ENCODE peak calls at places on chromosomes 6 and 20, in eight cellular contexts. One of them, this sample, is unnamed.

GRCh38 chr20:46990017-46990810 is 95.6 kb downstream of the EYA2 start:
- DNase-seq in kidney: no peak
- DNase-seq in heart right ventricle: no peak
- DNase-seq in HCT116: no peak
- DNase-seq in ovary: no peak
- DNase-seq in lower lobe of right lung: no peak
- DNase-seq in brain microvascular endothelial cell: no peak
- DNase-seq in stomach: no peak
- DNase-seq in this sample: no peak

GRCh38 chr6:29722773-29723665 is at the start of gene HLA-F:
- DNase-seq in kidney: peak
- DNase-seq in heart right ventricle: peak
- DNase-seq in HCT116: peak
- DNase-seq in ovary: peak
- DNase-seq in lower lobe of right lung: peak
- DNase-seq in brain microvascular endothelial cell: peak
- DNase-seq in stomach: peak
- DNase-seq in this sample: peak

GRCh38 chr6:77092971-77093370 is 370.3 kb downstream of the HTR1B start:
- DNase-seq in kidney: no peak
- DNase-seq in heart right ventricle: no peak
- DNase-seq in HCT116: no peak
- DNase-seq in ovary: no peak
- DNase-seq in lower lobe of right lung: no peak
- DNase-seq in brain microvascular endothelial cell: peak
- DNase-seq in stomach: no peak
- DNase-seq in this sample: no peak

GRCh38 chr6:140909156-140909555 is 1223.6 kb upstream of the GJE1 start:
- DNase-seq in kidney: no peak
- DNase-seq in heart right ventricle: no peak
- DNase-seq in HCT116: no peak
- DNase-seq in ovary: no peak
- DNase-seq in lower lobe of right lung: no peak
- DNase-seq in brain microvascular endothelial cell: peak
- DNase-seq in stomach: no peak
- DNase-seq in this sample: peak

GRCh38 chr6:37141291-37142046 is 28.5 kb upstream of the PIM1 start:
- DNase-seq in kidney: no peak
- DNase-seq in heart right ventricle: no peak
- DNase-seq in HCT116: no peak
- DNase-seq in ovary: peak
- DNase-seq in lower lobe of right lung: no peak
- DNase-seq in brain microvascular endothelial cell: peak
- DNase-seq in stomach: no peak
- DNase-seq in this sample: no peak

GRCh38 chr6:168718821-168719475 is 278.0 kb downstream of the SMOC2 start:
- DNase-seq in kidney: no peak
- DNase-seq in heart right ventricle: no peak
- DNase-seq in HCT116: no peak
- DNase-seq in ovary: no peak
- DNase-seq in lower lobe of right lung: no peak
- DNase-seq in brain microvascular endothelial cell: no peak
- DNase-seq in stomach: no peak
- DNase-seq in this sample: no peak

GRCh38 chr6:129335792-129336191 is 374.2 kb downstream of the ARHGAP18 start:
- DNase-seq in kidney: no peak
- DNase-seq in heart right ventricle: no peak
- DNase-seq in HCT116: no peak
- DNase-seq in ovary: no peak
- DNase-seq in lower lobe of right lung: no peak
- DNase-seq in brain microvascular endothelial cell: no peak
- DNase-seq in stomach: no peak
- DNase-seq in this sample: no peak

GRCh38 chr20:58737198-58737597 is 44.6 kb downstream of the NPEPL1 start:
- DNase-seq in kidney: no peak
- DNase-seq in heart right ventricle: no peak
- DNase-seq in HCT116: no peak
- DNase-seq in ovary: no peak
- DNase-seq in lower lobe of right lung: no peak
- DNase-seq in brain microvascular endothelial cell: no peak
- DNase-seq in stomach: no peak
- DNase-seq in this sample: no peak

GRCh38 chr20:37383229-37383989 is 37.5 kb downstream of the SRC start:
- DNase-seq in kidney: peak
- DNase-seq in heart right ventricle: no peak
- DNase-seq in HCT116: peak
- DNase-seq in ovary: peak
- DNase-seq in lower lobe of right lung: no peak
- DNase-seq in brain microvascular endothelial cell: peak
- DNase-seq in stomach: peak
- DNase-seq in this sample: peak

GRCh38 chr20:34710861-34711574 is 6.9 kb downstream of the TP53INP2 start:
- DNase-seq in kidney: no peak
- DNase-seq in heart right ventricle: no peak
- DNase-seq in HCT116: no peak
- DNase-seq in ovary: no peak
- DNase-seq in lower lobe of right lung: no peak
- DNase-seq in brain microvascular endothelial cell: no peak
- DNase-seq in stomach: no peak
- DNase-seq in this sample: no peak

GRCh38 chr6:157079277-157079676 is 244.0 kb downstream of the TMEM242 start:
- DNase-seq in kidney: no peak
- DNase-seq in heart right ventricle: no peak
- DNase-seq in HCT116: no peak
- DNase-seq in ovary: no peak
- DNase-seq in lower lobe of right lung: no peak
- DNase-seq in brain microvascular endothelial cell: no peak
- DNase-seq in stomach: no peak
- DNase-seq in this sample: no peak

GRCh38 chr6:842141-842540 is 149.2 kb upstream of the EXOC2 start:
- DNase-seq in kidney: no peak
- DNase-seq in heart right ventricle: no peak
- DNase-seq in HCT116: no peak
- DNase-seq in ovary: no peak
- DNase-seq in lower lobe of right lung: no peak
- DNase-seq in brain microvascular endothelial cell: no peak
- DNase-seq in stomach: no peak
- DNase-seq in this sample: no peak

GRCh38 chr6:168310945-168311344 is 8.6 kb downstream of the DACT2 start:
- DNase-seq in kidney: no peak
- DNase-seq in heart right ventricle: no peak
- DNase-seq in HCT116: no peak
- DNase-seq in ovary: no peak
- DNase-seq in lower lobe of right lung: no peak
- DNase-seq in brain microvascular endothelial cell: no peak
- DNase-seq in stomach: no peak
- DNase-seq in this sample: no peak

GRCh38 chr6:124927806-124928205 is 34.4 kb upstream of the RNF217 start:
- DNase-seq in kidney: no peak
- DNase-seq in heart right ventricle: no peak
- DNase-seq in HCT116: peak
- DNase-seq in ovary: no peak
- DNase-seq in lower lobe of right lung: no peak
- DNase-seq in brain microvascular endothelial cell: peak
- DNase-seq in stomach: no peak
- DNase-seq in this sample: peak

GRCh38 chr6:163501440-163501839 is 86.9 kb downstream of the QKI start:
- DNase-seq in kidney: no peak
- DNase-seq in heart right ventricle: no peak
- DNase-seq in HCT116: no peak
- DNase-seq in ovary: no peak
- DNase-seq in lower lobe of right lung: no peak
- DNase-seq in brain microvascular endothelial cell: no peak
- DNase-seq in stomach: no peak
- DNase-seq in this sample: no peak

GRCh38 chr6:39530201-39530759 is 194.9 kb downstream of the KIF6 start:
- DNase-seq in kidney: no peak
- DNase-seq in heart right ventricle: no peak
- DNase-seq in HCT116: no peak
- DNase-seq in ovary: peak
- DNase-seq in lower lobe of right lung: no peak
- DNase-seq in brain microvascular endothelial cell: no peak
- DNase-seq in stomach: no peak
- DNase-seq in this sample: no peak

GRCh38 chr20:17499041-17499440 is 32.1 kb downstream of the BFSP1 start:
- DNase-seq in kidney: no peak
- DNase-seq in heart right ventricle: no peak
- DNase-seq in HCT116: no peak
- DNase-seq in ovary: no peak
- DNase-seq in lower lobe of right lung: no peak
- DNase-seq in brain microvascular endothelial cell: peak
- DNase-seq in stomach: no peak
- DNase-seq in this sample: peak

GRCh38 chr20:25464501-25465204 is 57.2 kb downstream of the GINS1 start:
- DNase-seq in kidney: no peak
- DNase-seq in heart right ventricle: no peak
- DNase-seq in HCT116: no peak
- DNase-seq in ovary: no peak
- DNase-seq in lower lobe of right lung: no peak
- DNase-seq in brain microvascular endothelial cell: no peak
- DNase-seq in stomach: no peak
- DNase-seq in this sample: no peak

GRCh38 chr6:149127212-149127611 is 190.3 kb upstream of the TAB2 start:
- DNase-seq in kidney: no peak
- DNase-seq in heart right ventricle: no peak
- DNase-seq in HCT116: no peak
- DNase-seq in ovary: no peak
- DNase-seq in lower lobe of right lung: no peak
- DNase-seq in brain microvascular endothelial cell: no peak
- DNase-seq in stomach: no peak
- DNase-seq in this sample: no peak

GRCh38 chr6:110557226-110557625 is 80.8 kb upstream of the SLC22A16 start:
- DNase-seq in kidney: no peak
- DNase-seq in heart right ventricle: no peak
- DNase-seq in HCT116: no peak
- DNase-seq in ovary: no peak
- DNase-seq in lower lobe of right lung: no peak
- DNase-seq in brain microvascular endothelial cell: no peak
- DNase-seq in stomach: no peak
- DNase-seq in this sample: no peak
- H3K27ac ChIP-seq in kidney: no peak
- H3K27ac ChIP-seq in heart right ventricle: no peak
- H3K27ac ChIP-seq in HCT116: no peak
- H3K27ac ChIP-seq in ovary: no peak
- H3K27ac ChIP-seq in lower lobe of right lung: no peak
- H3K27ac ChIP-seq in brain microvascular endothelial cell: no peak
- H3K27ac ChIP-seq in stomach: no peak
- H3K27ac ChIP-seq in this sample: no peak

GRCh38 chr6:75546401-75546800 is 52.8 kb upstream of the FILIP1 start:
- DNase-seq in kidney: no peak
- DNase-seq in heart right ventricle: no peak
- DNase-seq in HCT116: no peak
- DNase-seq in ovary: no peak
- DNase-seq in lower lobe of right lung: no peak
- DNase-seq in brain microvascular endothelial cell: no peak
- DNase-seq in stomach: no peak
- DNase-seq in this sample: no peak
- TF ChIP-seq CTCF in kidney: no peak
- TF ChIP-seq CTCF in heart right ventricle: peak
- TF ChIP-seq CTCF in HCT116: peak
- TF ChIP-seq CTCF in ovary: no peak
- TF ChIP-seq CTCF in lower lobe of right lung: peak
- TF ChIP-seq CTCF in brain microvascular endothelial cell: peak
- TF ChIP-seq CTCF in stomach: no peak
- TF ChIP-seq CTCF in this sample: peak

DNA sequence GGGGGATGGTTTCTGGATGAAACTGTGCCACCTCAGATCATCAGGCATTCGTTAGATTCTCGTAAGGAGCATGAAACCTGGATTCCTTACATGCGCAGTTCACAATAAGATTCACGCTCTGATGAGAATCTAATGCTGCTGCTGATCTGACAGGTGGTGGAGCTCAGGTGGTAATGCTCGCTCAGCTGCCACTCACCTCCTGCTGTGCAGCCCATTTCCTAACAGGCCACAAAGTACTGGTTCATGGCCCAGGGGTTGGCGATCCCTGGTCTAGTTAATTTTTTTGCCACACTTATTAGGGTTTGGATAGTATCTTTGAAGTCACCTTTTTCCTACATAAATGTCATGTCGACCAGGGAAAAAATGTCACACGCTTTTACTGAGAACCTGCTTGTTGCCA is 96.8 kb upstream of the MLIP start:
- DNase-seq in kidney: no peak
- DNase-seq in heart right ventricle: no peak
- DNase-seq in HCT116: no peak
- DNase-seq in ovary: no peak
- DNase-seq in lower lobe of right lung: no peak
- DNase-seq in brain microvascular endothelial cell: no peak
- DNase-seq in stomach: no peak
- DNase-seq in this sample: no peak
- H3K27ac ChIP-seq in kidney: no peak
- H3K27ac ChIP-seq in heart right ventricle: no peak
- H3K27ac ChIP-seq in HCT116: no peak
- H3K27ac ChIP-seq in ovary: no peak
- H3K27ac ChIP-seq in lower lobe of right lung: no peak
- H3K27ac ChIP-seq in brain microvascular endothelial cell: no peak
- H3K27ac ChIP-seq in stomach: no peak
- H3K27ac ChIP-seq in this sample: no peak

GRCh38 chr6:74167951-74168350 is 471.9 kb downstream of the CD109 start:
- DNase-seq in kidney: no peak
- DNase-seq in heart right ventricle: no peak
- DNase-seq in HCT116: no peak
- DNase-seq in ovary: no peak
- DNase-seq in lower lobe of right lung: no peak
- DNase-seq in brain microvascular endothelial cell: no peak
- DNase-seq in stomach: no peak
- DNase-seq in this sample: no peak
- TF ChIP-seq CTCF in kidney: no peak
- TF ChIP-seq CTCF in heart right ventricle: no peak
- TF ChIP-seq CTCF in HCT116: no peak
- TF ChIP-seq CTCF in ovary: no peak
- TF ChIP-seq CTCF in lower lobe of right lung: no peak
- TF ChIP-seq CTCF in brain microvascular endothelial cell: no peak
- TF ChIP-seq CTCF in stomach: no peak
- TF ChIP-seq CTCF in this sample: no peak

DNA sequence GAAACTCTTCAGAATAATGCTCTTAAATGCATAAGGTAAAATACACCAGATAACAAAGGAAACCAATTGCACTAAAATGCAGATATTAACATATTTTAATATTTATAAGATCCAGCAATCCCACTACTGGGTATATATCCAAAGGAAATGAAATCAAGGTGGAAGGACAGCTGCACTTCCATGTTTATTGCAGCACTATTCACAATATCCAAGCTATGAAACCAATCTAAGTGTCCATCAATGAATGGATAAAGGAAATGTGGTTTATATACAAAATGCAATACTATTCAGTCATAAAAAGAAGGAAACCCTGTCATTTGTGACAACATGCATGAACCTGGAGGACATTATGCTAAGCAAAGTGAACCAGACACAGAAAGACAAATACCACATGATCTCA is 37.7 kb upstream of the RNF24 start:
- DNase-seq in kidney: no peak
- DNase-seq in heart right ventricle: no peak
- DNase-seq in HCT116: no peak
- DNase-seq in ovary: no peak
- DNase-seq in lower lobe of right lung: no peak
- DNase-seq in brain microvascular endothelial cell: no peak
- DNase-seq in stomach: no peak
- DNase-seq in this sample: no peak
- H3K27ac ChIP-seq in kidney: no peak
- H3K27ac ChIP-seq in heart right ventricle: no peak
- H3K27ac ChIP-seq in HCT116: no peak
- H3K27ac ChIP-seq in ovary: no peak
- H3K27ac ChIP-seq in lower lobe of right lung: no peak
- H3K27ac ChIP-seq in brain microvascular endothelial cell: peak
- H3K27ac ChIP-seq in stomach: no peak
- H3K27ac ChIP-seq in this sample: no peak